ENCODE peak calls at places on chromosomes 2 and 18, in ten cellular contexts. D, S, C, W, B, Z, M, Q, T and F are unnamed samples.
A peak's percentile ranks its signal among the peaks of the same experiment; 100 is the strongest.

GRCh38 chr2:196459539-196459938 is 180.0 kb upstream of the CCDC150 start:
- DNase-seq in D (no peak), S (no peak), C (no peak), W (no peak), B (no peak), Z (no peak), M (peak; percentile 85), Q (peak; percentile 27), T (no peak), F (no peak)

GRCh38 chr2:164831887-164832286 is 9.7 kb downstream of the COBLL1 start:
- DNase-seq in D (no peak), S (no peak), C (no peak), W (no peak), B (no peak), Z (no peak), M (no peak), Q (no peak), T (no peak), F (no peak)

GRCh38 chr2:39608212-39608575 is 57.5 kb upstream of the TMEM178A start:
- DNase-seq in D (no peak), S (no peak), C (no peak), W (no peak), B (no peak), Z (no peak), M (no peak), Q (no peak), T (no peak), F (no peak)

GRCh38 chr2:174051741-174052638 is 86.8 kb upstream of the SP3 start:
- DNase-seq in D (no peak), S (no peak), C (no peak), W (peak; percentile 81), B (no peak), Z (no peak), M (peak; percentile 82), Q (peak; percentile 58), T (no peak), F (no peak)

GRCh38 chr2:101616411-101616810 is 81.1 kb upstream of the MAP4K4 start:
- DNase-seq in D (no peak), S (no peak), C (no peak), W (no peak), B (no peak), Z (no peak), M (peak; percentile 35), Q (no peak), T (no peak), F (no peak)

GRCh38 chr2:120616261-120616660 is 119.4 kb upstream of the GLI2 start:
- DNase-seq in D (no peak), S (no peak), C (no peak), W (no peak), B (no peak), Z (no peak), M (no peak), Q (no peak), T (no peak), F (no peak)

GRCh38 chr2:226902041-226902972 is 66.5 kb downstream of the RHBDD1 start:
- DNase-seq in D (no peak), S (no peak), C (no peak), W (no peak), B (no peak), Z (no peak), M (peak; percentile 27), Q (no peak), T (no peak), F (no peak)

GRCh38 chr18:37564796-37565137 is 831 bp downstream of the CELF4 start:
- DNase-seq in D (no peak), S (peak; percentile 67), C (peak; percentile 71), W (peak; percentile 95), B (no peak), Z (no peak), M (peak; percentile 80), Q (peak; percentile 95), T (no peak), F (no peak)

GRCh38 chr2:23475036-23475435 is 90.1 kb downstream of the KLHL29 start:
- DNase-seq in D (no peak), S (no peak), C (no peak), W (peak; percentile 81), B (no peak), Z (no peak), M (no peak), Q (peak; percentile 66), T (peak; percentile 6), F (no peak)

GRCh38 chr2:230319211-230319862 is 7.7 kb upstream of the SP140L start:
- DNase-seq in D (no peak), S (no peak), C (no peak), W (no peak), B (no peak), Z (peak; percentile 71), M (no peak), Q (no peak), T (no peak), F (no peak)

GRCh38 chr2:161427413-161428239 is 11.5 kb downstream of the TBR1 start:
- DNase-seq in D (no peak), S (no peak), C (peak; percentile 50), W (peak; percentile 77), B (no peak), Z (no peak), M (no peak), Q (peak; percentile 64), T (no peak), F (no peak)
- H3K4me3 ChIP-seq in D (no peak overlapping the region), S (no peak overlapping the region), C (peak overlapping the region; percentile 39), W (peak overlapping the region; percentile 19), B (no peak overlapping the region), Z (no peak overlapping the region), M (no peak overlapping the region), Q (peak overlapping the region; percentile 54), T (peak overlapping the region; percentile 40), F (no peak overlapping the region)

GRCh38 chr2:130744287-130745117 is 10.8 kb upstream of the AMER3 start:
- DNase-seq in D (no peak), S (no peak), C (no peak), W (peak; percentile 83), B (no peak), Z (no peak), M (no peak), Q (peak; percentile 8), T (peak; percentile 69), F (no peak)

GRCh38 chr2:130737592-130737991 is 8.7 kb downstream of the GPR148 start:
- DNase-seq in D (no peak), S (no peak), C (no peak), W (no peak), B (no peak), Z (no peak), M (no peak), Q (no peak), T (no peak), F (no peak)

GRCh38 chr2:130749078-130749477 is 6.3 kb upstream of the AMER3 start:
- DNase-seq in D (no peak), S (no peak), C (no peak), W (no peak), B (no peak), Z (no peak), M (no peak), Q (no peak), T (no peak), F (no peak)

GRCh38 chr2:130740671-130741070 is 11.8 kb downstream of the GPR148 start:
- DNase-seq in D (no peak), S (no peak), C (no peak), W (no peak), B (no peak), Z (no peak), M (no peak), Q (peak; percentile 8), T (no peak), F (no peak)

GRCh38 chr2:130743278-130743677 is 12.1 kb upstream of the AMER3 start:
- DNase-seq in D (no peak), S (no peak), C (no peak), W (peak; percentile 62), B (no peak), Z (no peak), M (no peak), Q (no peak), T (no peak), F (no peak)
- H3K27me3 ChIP-seq in D (no peaks in the 10 kb centered on the region), S (no peaks in the 10 kb centered on the region), C (no peaks in the 10 kb centered on the region), W (no peaks in the 10 kb centered on the region), B (peaks cover 5% of the 10 kb centered on the region), Z (no peaks in the 10 kb centered on the region), M (no peaks in the 10 kb centered on the region), Q (no peaks in the 10 kb centered on the region), T (no peaks in the 10 kb centered on the region), F (no peaks in the 10 kb centered on the region)

DNA sequence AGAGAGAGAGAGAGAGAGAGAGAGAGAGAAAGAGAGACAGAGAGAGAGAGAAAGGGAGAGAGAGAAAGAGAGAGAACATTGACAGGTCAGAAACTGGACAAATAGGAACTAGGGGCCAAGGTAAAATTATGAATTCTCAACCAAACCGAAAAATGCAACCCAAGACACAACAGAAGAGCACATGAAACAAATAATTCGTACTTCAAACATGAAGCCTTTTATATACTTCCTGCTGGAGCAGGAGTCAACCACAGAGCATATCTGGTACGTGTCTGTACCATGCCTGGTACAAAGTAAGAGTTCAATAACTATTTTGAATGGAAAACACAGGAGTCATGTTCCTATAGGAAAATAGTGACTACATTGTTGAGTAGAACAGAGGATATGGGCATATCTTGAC is 6.5 kb upstream of the VPS54 start:
- DNase-seq in D (no peak), S (no peak), C (no peak), W (no peak), B (no peak), Z (no peak), M (no peak), Q (no peak), T (no peak), F (no peak)
- TF ChIP-seq CTCF in D (no peak), S (no peak), C (no peak), W (no peak), B (no peak), Z (no peak), M (no peak), Q (no peak), T (no peak), F (no peak)

DNA sequence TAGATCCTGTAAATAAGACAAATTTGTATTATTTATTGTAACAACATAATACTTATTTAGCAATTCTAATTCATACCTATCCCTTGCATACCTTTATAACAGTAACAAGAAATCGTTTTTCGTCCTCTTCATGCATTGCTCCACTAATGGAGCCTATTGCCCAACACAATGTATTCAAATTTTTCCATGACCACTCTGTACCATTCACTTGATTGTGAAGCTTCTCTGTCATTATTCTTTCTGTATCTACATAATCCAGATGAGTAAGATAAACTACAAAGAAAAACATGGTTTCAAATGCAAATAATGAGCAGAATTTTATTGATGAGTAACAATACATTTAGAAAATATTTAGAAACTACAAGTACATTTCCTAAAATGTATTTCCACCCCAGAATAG is 21.6 kb upstream of the USP34 start:
- DNase-seq in D (no peak), S (no peak), C (no peak), W (no peak), B (no peak), Z (no peak), M (no peak), Q (no peak), T (no peak), F (no peak)
- H3K4me3 ChIP-seq in D (no peak overlapping the region), S (no peak overlapping the region), C (no peak overlapping the region), W (no peak overlapping the region), B (no peak overlapping the region), Z (no peak overlapping the region), M (no peak overlapping the region), Q (no peak overlapping the region), T (no peak overlapping the region), F (no peak overlapping the region)